ENCODE peak calls at places on chromosomes 12 and 14, in five cellular contexts. One of them, this sample, is unnamed.

GRCh38 chr12:30753761-30754382 is 879 bp downstream of the CAPRIN2 start:
- DNase-seq in kidney: no peak
- DNase-seq in HCT116: no peak
- DNase-seq in endothelial cell of umbilical vein: peak
- DNase-seq in neural progenitor cell: peak
- DNase-seq in this sample: no peak

GRCh38 chr12:57133916-57134315 is 5.6 kb downstream of the LRP1 start:
- DNase-seq in kidney: no peak
- DNase-seq in endothelial cell of umbilical vein: no peak
- DNase-seq in neural progenitor cell: no peak
- DNase-seq in HCT116: no peak
- DNase-seq in this sample: peak

GRCh38 chr14:70641548-70642312 is at the start of gene TTC9:
- DNase-seq in neural progenitor cell: peak
- DNase-seq in HCT116: no peak
- DNase-seq in kidney: peak
- DNase-seq in endothelial cell of umbilical vein: no peak
- DNase-seq in this sample: peak

GRCh38 chr12:45779936-45780335 is 50.4 kb downstream of the ARID2 start:
- DNase-seq in kidney: no peak
- DNase-seq in endothelial cell of umbilical vein: no peak
- DNase-seq in neural progenitor cell: no peak
- DNase-seq in HCT116: no peak
- DNase-seq in this sample: no peak

GRCh38 chr14:43041976-43042375 is 1435.3 kb downstream of the LRFN5 start:
- DNase-seq in endothelial cell of umbilical vein: no peak
- DNase-seq in kidney: no peak
- DNase-seq in HCT116: no peak
- DNase-seq in neural progenitor cell: no peak
- DNase-seq in this sample: no peak

GRCh38 chr14:82740547-82740946 is 1206.9 kb upstream of the SEL1L start:
- DNase-seq in HCT116: no peak
- DNase-seq in neural progenitor cell: no peak
- DNase-seq in endothelial cell of umbilical vein: no peak
- DNase-seq in kidney: no peak
- DNase-seq in this sample: no peak

GRCh38 chr12:116878567-116879508 is 2.4 kb downstream of the HRK start:
- DNase-seq in neural progenitor cell: peak
- DNase-seq in HCT116: no peak
- DNase-seq in endothelial cell of umbilical vein: no peak
- DNase-seq in kidney: peak
- DNase-seq in this sample: peak

GRCh38 chr14:55454264-55455151 is 14.1 kb upstream of the TBPL2 start:
- DNase-seq in endothelial cell of umbilical vein: peak
- DNase-seq in kidney: no peak
- DNase-seq in HCT116: peak
- DNase-seq in neural progenitor cell: peak
- DNase-seq in this sample: no peak

GRCh38 chr12:49187184-49187583 is 1.7 kb downstream of the TUBA1A start:
- DNase-seq in kidney: no peak
- DNase-seq in endothelial cell of umbilical vein: peak
- DNase-seq in HCT116: no peak
- DNase-seq in neural progenitor cell: peak
- DNase-seq in this sample: no peak

GRCh38 chr14:61973981-61974380 is 211.8 kb downstream of the SNAPC1 start:
- DNase-seq in HCT116: no peak
- DNase-seq in endothelial cell of umbilical vein: no peak
- DNase-seq in neural progenitor cell: no peak
- DNase-seq in kidney: no peak
- DNase-seq in this sample: no peak

GRCh38 chr12:131372706-131373195 is 338.1 kb upstream of the SFSWAP start:
- DNase-seq in kidney: no peak
- DNase-seq in HCT116: no peak
- DNase-seq in endothelial cell of umbilical vein: no peak
- DNase-seq in neural progenitor cell: no peak
- DNase-seq in this sample: peak

GRCh38 chr14:43706901-43707300 is 800.2 kb downstream of the FSCB start:
- DNase-seq in HCT116: no peak
- DNase-seq in neural progenitor cell: no peak
- DNase-seq in endothelial cell of umbilical vein: no peak
- DNase-seq in kidney: no peak
- DNase-seq in this sample: no peak

GRCh38 chr12:125330645-125331341 is 265.6 kb downstream of the AACS start:
- DNase-seq in neural progenitor cell: peak
- DNase-seq in HCT116: peak
- DNase-seq in kidney: peak
- DNase-seq in endothelial cell of umbilical vein: peak
- DNase-seq in this sample: peak

GRCh38 chr12:80121661-80122060 is 22.3 kb downstream of the OTOGL start:
- DNase-seq in endothelial cell of umbilical vein: no peak
- DNase-seq in kidney: no peak
- DNase-seq in HCT116: no peak
- DNase-seq in neural progenitor cell: no peak
- DNase-seq in this sample: no peak

GRCh38 chr14:65560340-65561027 is 148.0 kb downstream of the FUT8 start:
- DNase-seq in endothelial cell of umbilical vein: no peak
- DNase-seq in kidney: no peak
- DNase-seq in neural progenitor cell: no peak
- DNase-seq in HCT116: no peak
- DNase-seq in this sample: no peak

GRCh38 chr14:53956427-53957201 is at the start of gene BMP4:
- DNase-seq in neural progenitor cell: peak
- DNase-seq in kidney: peak
- DNase-seq in endothelial cell of umbilical vein: peak
- DNase-seq in HCT116: peak
- DNase-seq in this sample: peak

GRCh38 chr12:102962986-102963385 is 5.5 kb downstream of the ASCL1 start:
- DNase-seq in endothelial cell of umbilical vein: no peak
- DNase-seq in HCT116: no peak
- DNase-seq in kidney: no peak
- DNase-seq in neural progenitor cell: no peak
- DNase-seq in this sample: no peak

GRCh38 chr12:75977590-75977951 is 54.0 kb downstream of the PHLDA1 start:
- DNase-seq in endothelial cell of umbilical vein: no peak
- DNase-seq in neural progenitor cell: no peak
- DNase-seq in HCT116: no peak
- DNase-seq in kidney: no peak
- DNase-seq in this sample: no peak

GRCh38 chr12:65232490-65233077 is 45.9 kb upstream of the MSRB3 start:
- DNase-seq in endothelial cell of umbilical vein: peak
- DNase-seq in HCT116: no peak
- DNase-seq in kidney: no peak
- DNase-seq in neural progenitor cell: no peak
- DNase-seq in this sample: no peak

GRCh38 chr14:79781882-79782281 is 429.4 kb downstream of the DIO2 start:
- DNase-seq in endothelial cell of umbilical vein: no peak
- DNase-seq in kidney: no peak
- DNase-seq in HCT116: no peak
- DNase-seq in neural progenitor cell: no peak
- DNase-seq in this sample: no peak

GRCh38 chr12:12684375-12685106 is 11.4 kb downstream of the GPR19 start:
- DNase-seq in HCT116: no peak
- DNase-seq in kidney: no peak
- DNase-seq in neural progenitor cell: peak
- DNase-seq in endothelial cell of umbilical vein: peak
- DNase-seq in this sample: peak

GRCh38 chr14:64191756-64192155 is 102.4 kb downstream of the ESR2 start:
- DNase-seq in endothelial cell of umbilical vein: peak
- DNase-seq in HCT116: no peak
- DNase-seq in neural progenitor cell: no peak
- DNase-seq in kidney: no peak
- DNase-seq in this sample: no peak

GRCh38 chr12:1882850-1883470 is 35.5 kb downstream of the CACNA2D4 start:
- DNase-seq in neural progenitor cell: no peak
- DNase-seq in endothelial cell of umbilical vein: no peak
- DNase-seq in kidney: peak
- DNase-seq in HCT116: no peak
- DNase-seq in this sample: peak

GRCh38 chr12:64610660-64611429 is 550 bp downstream of the RASSF3 start:
- DNase-seq in neural progenitor cell: peak
- DNase-seq in endothelial cell of umbilical vein: peak
- DNase-seq in kidney: peak
- DNase-seq in HCT116: no peak
- DNase-seq in this sample: peak

GRCh38 chr14:74848768-74849167 is 27.2 kb downstream of the PROX2 start:
- DNase-seq in kidney: no peak
- DNase-seq in endothelial cell of umbilical vein: no peak
- DNase-seq in HCT116: no peak
- DNase-seq in neural progenitor cell: no peak
- DNase-seq in this sample: no peak

GRCh38 chr12:12901158-12901791 is 9.9 kb downstream of the GPRC5A start:
- DNase-seq in endothelial cell of umbilical vein: peak
- DNase-seq in HCT116: no peak
- DNase-seq in kidney: no peak
- DNase-seq in neural progenitor cell: peak
- DNase-seq in this sample: peak

GRCh38 chr12:123106640-123107359 is 44.1 kb downstream of the PITPNM2 start:
- DNase-seq in kidney: peak
- DNase-seq in neural progenitor cell: no peak
- DNase-seq in endothelial cell of umbilical vein: peak
- DNase-seq in HCT116: no peak
- DNase-seq in this sample: peak

GRCh38 chr12:53070901-53071492 is 8.2 kb downstream of the SPRYD3 start:
- DNase-seq in kidney: peak
- DNase-seq in HCT116: no peak
- DNase-seq in neural progenitor cell: no peak
- DNase-seq in endothelial cell of umbilical vein: no peak
- DNase-seq in this sample: peak

GRCh38 chr14:91352101-91352500 is 65.5 kb downstream of the CCDC88C start:
- DNase-seq in HCT116: no peak
- DNase-seq in kidney: peak
- DNase-seq in neural progenitor cell: peak
- DNase-seq in endothelial cell of umbilical vein: no peak
- DNase-seq in this sample: peak
- H3K9ac ChIP-seq in HCT116: no peak
- H3K9ac ChIP-seq in kidney: no peak
- H3K9ac ChIP-seq in neural progenitor cell: peak
- H3K9ac ChIP-seq in endothelial cell of umbilical vein: no peak
- H3K9ac ChIP-seq in this sample: no peak

DNA sequence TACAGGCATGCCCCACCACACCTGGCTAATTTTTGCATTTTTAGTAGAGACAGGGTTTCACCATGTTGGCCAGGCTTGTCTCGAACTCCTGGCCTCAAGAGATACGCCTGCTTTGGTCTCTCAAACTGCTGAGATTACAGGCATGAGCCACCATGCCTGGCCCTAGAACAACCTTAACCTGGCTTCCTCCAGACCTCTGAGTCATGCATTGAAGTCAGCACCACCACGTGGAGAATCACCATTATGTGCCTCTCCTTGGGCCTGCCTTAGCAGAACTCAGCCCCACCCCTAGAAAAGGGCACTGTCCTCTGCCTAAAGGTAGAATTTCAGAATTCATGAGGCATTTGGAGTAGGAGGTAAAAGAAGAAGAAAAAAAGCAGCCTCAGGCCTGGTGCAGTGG is 49.0 kb downstream of the LIMA1 start:
- DNase-seq in neural progenitor cell: no peak
- DNase-seq in kidney: no peak
- DNase-seq in endothelial cell of umbilical vein: no peak
- DNase-seq in HCT116: peak
- DNase-seq in this sample: peak
- TF ChIP-seq CTCF in neural progenitor cell: no peak
- TF ChIP-seq CTCF in kidney: no peak
- TF ChIP-seq CTCF in endothelial cell of umbilical vein: no peak
- TF ChIP-seq CTCF in HCT116: no peak
- TF ChIP-seq CTCF in this sample: peak

DNA sequence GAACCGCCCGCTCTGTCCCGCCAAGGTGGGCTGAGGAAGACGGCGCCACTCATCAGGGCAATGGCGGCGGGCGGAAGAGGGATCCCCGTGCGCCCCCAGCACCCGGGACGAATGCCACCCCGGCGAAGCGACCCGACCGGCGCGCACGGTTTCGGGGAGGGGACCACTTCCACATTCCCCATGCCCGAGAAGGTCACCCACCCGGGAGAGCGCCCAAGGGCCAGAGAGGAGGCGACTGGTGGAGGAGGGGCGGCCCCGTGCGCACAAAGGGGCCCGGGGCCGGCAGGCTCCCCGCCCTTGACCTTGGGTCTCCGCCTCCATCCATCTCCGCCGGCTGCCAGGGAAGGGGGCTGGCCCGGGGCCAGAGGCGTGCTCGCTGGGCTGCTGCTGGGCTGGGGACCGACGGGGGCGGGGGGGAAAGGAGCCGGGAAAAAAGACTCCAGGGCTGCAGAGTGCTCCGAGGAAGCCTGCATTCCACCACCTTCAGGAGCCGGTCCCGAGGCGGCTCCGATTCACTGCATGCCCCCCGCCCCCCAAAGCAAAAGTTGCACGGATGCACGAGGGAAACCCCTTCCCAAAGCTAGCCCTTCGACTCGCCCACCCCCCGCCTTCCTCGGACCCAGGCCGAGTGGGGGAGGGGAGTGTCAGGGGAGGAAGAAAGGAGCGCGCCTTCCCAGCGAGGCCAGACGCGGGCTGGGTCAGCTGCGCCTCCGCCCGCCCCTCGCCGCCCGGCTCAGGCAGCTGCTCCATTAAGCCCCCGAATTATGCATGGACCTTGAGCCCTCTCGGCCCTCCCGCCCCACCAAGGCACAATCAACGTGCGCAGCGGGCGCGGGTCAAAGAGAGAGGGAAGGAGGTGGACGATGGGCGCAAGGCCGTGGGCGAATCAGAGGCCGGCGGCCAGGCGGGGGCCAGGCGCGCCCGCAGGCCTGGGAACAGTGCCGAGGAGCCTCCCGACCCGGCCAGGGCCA is 26.2 kb downstream of the BCL11B start:
- DNase-seq in neural progenitor cell: peak
- DNase-seq in kidney: no peak
- DNase-seq in endothelial cell of umbilical vein: no peak
- DNase-seq in HCT116: no peak
- DNase-seq in this sample: peak
- H3K9ac ChIP-seq in neural progenitor cell: no peak
- H3K9ac ChIP-seq in kidney: no peak
- H3K9ac ChIP-seq in endothelial cell of umbilical vein: no peak
- H3K9ac ChIP-seq in HCT116: no peak
- H3K9ac ChIP-seq in this sample: peak

GRCh38 chr14:37116933-37117844 is 55.2 kb downstream of the SLC25A21 start:
- DNase-seq in HCT116: peak
- DNase-seq in kidney: no peak
- DNase-seq in neural progenitor cell: no peak
- DNase-seq in endothelial cell of umbilical vein: peak
- DNase-seq in this sample: no peak
- TF ChIP-seq CTCF in HCT116: peak
- TF ChIP-seq CTCF in kidney: no peak
- TF ChIP-seq CTCF in neural progenitor cell: no peak
- TF ChIP-seq CTCF in endothelial cell of umbilical vein: peak
- TF ChIP-seq CTCF in this sample: peak